ENCODE peak calls at places on chromosomes 7 and 10, in seven cellular contexts. One of them, this sample, is unnamed.

GRCh38 chr7:132764762-132765161 is 188.5 kb upstream of the PLXNA4 start:
- DNase-seq in GM19239: no peak
- DNase-seq in fibroblast of pulmonary artery: no peak
- DNase-seq in heart right ventricle: no peak
- DNase-seq in AG04450: no peak
- DNase-seq in GM12865: no peak
- DNase-seq in iPS DF 19.7: no peak
- DNase-seq in this sample: no peak

GRCh38 chr7:97107192-97107800 is 10.2 kb upstream of the SDHAF3 start:
- DNase-seq in AG04450: no peak
- DNase-seq in fibroblast of pulmonary artery: peak
- DNase-seq in iPS DF 19.7: no peak
- DNase-seq in GM12865: no peak
- DNase-seq in GM19239: no peak
- DNase-seq in heart right ventricle: no peak
- DNase-seq in this sample: no peak

GRCh38 chr10:124349231-124349992 is 69.3 kb downstream of the OAT start:
- DNase-seq in GM12865: no peak
- DNase-seq in fibroblast of pulmonary artery: no peak
- DNase-seq in AG04450: no peak
- DNase-seq in iPS DF 19.7: no peak
- DNase-seq in heart right ventricle: no peak
- DNase-seq in GM19239: no peak
- DNase-seq in this sample: no peak

GRCh38 chr10:43259981-43260761 is 6.7 kb downstream of the RASGEF1A start:
- DNase-seq in iPS DF 19.7: no peak
- DNase-seq in GM19239: no peak
- DNase-seq in heart right ventricle: peak
- DNase-seq in fibroblast of pulmonary artery: peak
- DNase-seq in GM12865: peak
- DNase-seq in AG04450: no peak
- DNase-seq in this sample: no peak

GRCh38 chr7:150380463-150380862 is 1.3 kb downstream of the ZNF775 start:
- DNase-seq in fibroblast of pulmonary artery: no peak
- DNase-seq in iPS DF 19.7: no peak
- DNase-seq in GM12865: peak
- DNase-seq in GM19239: no peak
- DNase-seq in AG04450: no peak
- DNase-seq in heart right ventricle: no peak
- DNase-seq in this sample: no peak

GRCh38 chr7:128932862-128933821 is 4.6 kb upstream of the IRF5 start:
- DNase-seq in AG04450: no peak
- DNase-seq in GM12865: peak
- DNase-seq in GM19239: no peak
- DNase-seq in iPS DF 19.7: no peak
- DNase-seq in fibroblast of pulmonary artery: no peak
- DNase-seq in heart right ventricle: no peak
- DNase-seq in this sample: no peak

GRCh38 chr7:106717997-106718871 is 57.3 kb upstream of the CCDC71L start:
- DNase-seq in GM19239: no peak
- DNase-seq in fibroblast of pulmonary artery: peak
- DNase-seq in heart right ventricle: no peak
- DNase-seq in GM12865: peak
- DNase-seq in iPS DF 19.7: no peak
- DNase-seq in AG04450: peak
- DNase-seq in this sample: peak

GRCh38 chr7:726084-726853 is at the start of gene DNAAF5:
- DNase-seq in iPS DF 19.7: no peak
- DNase-seq in heart right ventricle: peak
- DNase-seq in GM12865: peak
- DNase-seq in fibroblast of pulmonary artery: peak
- DNase-seq in AG04450: peak
- DNase-seq in GM19239: peak
- DNase-seq in this sample: peak

GRCh38 chr7:78770422-78771410 is 682.8 kb downstream of the MAGI2 start:
- DNase-seq in GM19239: no peak
- DNase-seq in heart right ventricle: no peak
- DNase-seq in AG04450: peak
- DNase-seq in GM12865: peak
- DNase-seq in iPS DF 19.7: peak
- DNase-seq in fibroblast of pulmonary artery: peak
- DNase-seq in this sample: no peak

GRCh38 chr10:110802551-110803238 is 69.0 kb upstream of the PDCD4 start:
- DNase-seq in GM19239: peak
- DNase-seq in AG04450: peak
- DNase-seq in iPS DF 19.7: no peak
- DNase-seq in fibroblast of pulmonary artery: peak
- DNase-seq in heart right ventricle: peak
- DNase-seq in GM12865: peak
- DNase-seq in this sample: peak

GRCh38 chr7:69603937-69604494 is 5.7 kb downstream of the AUTS2 start:
- DNase-seq in fibroblast of pulmonary artery: no peak
- DNase-seq in heart right ventricle: no peak
- DNase-seq in GM19239: peak
- DNase-seq in GM12865: peak
- DNase-seq in AG04450: no peak
- DNase-seq in iPS DF 19.7: no peak
- DNase-seq in this sample: no peak

GRCh38 chr7:2760098-2760889 is 72.3 kb downstream of the AMZ1 start:
- DNase-seq in GM19239: no peak
- DNase-seq in GM12865: peak
- DNase-seq in iPS DF 19.7: peak
- DNase-seq in fibroblast of pulmonary artery: peak
- DNase-seq in AG04450: no peak
- DNase-seq in heart right ventricle: peak
- DNase-seq in this sample: peak

GRCh38 chr10:48885376-48885775 is 54.3 kb downstream of the LRRC18 start:
- DNase-seq in AG04450: no peak
- DNase-seq in fibroblast of pulmonary artery: no peak
- DNase-seq in heart right ventricle: no peak
- DNase-seq in GM12865: no peak
- DNase-seq in GM19239: no peak
- DNase-seq in iPS DF 19.7: no peak
- DNase-seq in this sample: no peak

GRCh38 chr7:91288208-91288824 is 24.1 kb downstream of the FZD1 start:
- DNase-seq in fibroblast of pulmonary artery: peak
- DNase-seq in heart right ventricle: peak
- DNase-seq in GM12865: peak
- DNase-seq in iPS DF 19.7: no peak
- DNase-seq in AG04450: no peak
- DNase-seq in GM19239: no peak
- DNase-seq in this sample: no peak

GRCh38 chr10:112678581-112678980 is 231.6 kb downstream of the VTI1A start:
- DNase-seq in AG04450: no peak
- DNase-seq in GM19239: no peak
- DNase-seq in iPS DF 19.7: no peak
- DNase-seq in fibroblast of pulmonary artery: no peak
- DNase-seq in GM12865: no peak
- DNase-seq in heart right ventricle: no peak
- DNase-seq in this sample: no peak

GRCh38 chr7:32206987-32207386 is 136.8 kb upstream of the PDE1C start:
- DNase-seq in iPS DF 19.7: no peak
- DNase-seq in fibroblast of pulmonary artery: peak
- DNase-seq in heart right ventricle: peak
- DNase-seq in GM19239: no peak
- DNase-seq in AG04450: no peak
- DNase-seq in GM12865: no peak
- DNase-seq in this sample: peak

GRCh38 chr7:80330434-80330833 is 181.4 kb downstream of the GNAT3 start:
- DNase-seq in AG04450: no peak
- DNase-seq in GM12865: no peak
- DNase-seq in heart right ventricle: no peak
- DNase-seq in fibroblast of pulmonary artery: peak
- DNase-seq in GM19239: no peak
- DNase-seq in iPS DF 19.7: no peak
- DNase-seq in this sample: no peak

This sample was measured in MG63.